ENCODE peak calls at places on chromosomes 2 and 18, in seven cellular contexts. One of them, this sample, is unnamed.

GRCh38 chr18:37913051-37913450 is 347.5 kb upstream of the CELF4 start:
- DNase-seq in NB4: no peak
- DNase-seq in NCI-H774: no peak
- DNase-seq in activated CD4-positive, alpha-beta T cell treated with anti-CD3 and anti-CD28 coated beads for 4 hours: no peak
- DNase-seq in tibial nerve: no peak
- DNase-seq in H7: no peak
- DNase-seq in stimulated activated CD4-positive, alpha-beta T cell treated with anti-CD3 and anti-CD28 coated beads, Interleukin-4, amount 100 ng/mL, for 1 hour: no peak
- DNase-seq in this sample: no peak

GRCh38 chr2:108560241-108560811 is 26.1 kb downstream of the LIMS1 start:
- DNase-seq in NB4: no peak
- DNase-seq in tibial nerve: no peak
- DNase-seq in H7: no peak
- DNase-seq in stimulated activated CD4-positive, alpha-beta T cell treated with anti-CD3 and anti-CD28 coated beads, Interleukin-4, amount 100 ng/mL, for 1 hour: no peak
- DNase-seq in activated CD4-positive, alpha-beta T cell treated with anti-CD3 and anti-CD28 coated beads for 4 hours: no peak
- DNase-seq in NCI-H774: no peak
- DNase-seq in this sample: no peak

GRCh38 chr2:30681022-30681421 is 126.2 kb downstream of the CAPN13 start:
- DNase-seq in NB4: no peak
- DNase-seq in stimulated activated CD4-positive, alpha-beta T cell treated with anti-CD3 and anti-CD28 coated beads, Interleukin-4, amount 100 ng/mL, for 1 hour: no peak
- DNase-seq in H7: no peak
- DNase-seq in activated CD4-positive, alpha-beta T cell treated with anti-CD3 and anti-CD28 coated beads for 4 hours: no peak
- DNase-seq in NCI-H774: no peak
- DNase-seq in tibial nerve: no peak
- DNase-seq in this sample: no peak

GRCh38 chr2:9231291-9232165 is 24.9 kb downstream of the ASAP2 start:
- DNase-seq in stimulated activated CD4-positive, alpha-beta T cell treated with anti-CD3 and anti-CD28 coated beads, Interleukin-4, amount 100 ng/mL, for 1 hour: no peak
- DNase-seq in H7: no peak
- DNase-seq in NCI-H774: no peak
- DNase-seq in tibial nerve: no peak
- DNase-seq in activated CD4-positive, alpha-beta T cell treated with anti-CD3 and anti-CD28 coated beads for 4 hours: no peak
- DNase-seq in NB4: no peak
- DNase-seq in this sample: no peak

GRCh38 chr2:124867247-124867646 is 842.2 kb downstream of the CNTNAP5 start:
- DNase-seq in NCI-H774: no peak
- DNase-seq in H7: no peak
- DNase-seq in NB4: no peak
- DNase-seq in stimulated activated CD4-positive, alpha-beta T cell treated with anti-CD3 and anti-CD28 coated beads, Interleukin-4, amount 100 ng/mL, for 1 hour: no peak
- DNase-seq in activated CD4-positive, alpha-beta T cell treated with anti-CD3 and anti-CD28 coated beads for 4 hours: no peak
- DNase-seq in tibial nerve: no peak
- DNase-seq in this sample: no peak

GRCh38 chr18:63063171-63063570 is 256.4 kb downstream of the BCL2 start:
- DNase-seq in NB4: no peak
- DNase-seq in tibial nerve: no peak
- DNase-seq in H7: no peak
- DNase-seq in NCI-H774: no peak
- DNase-seq in activated CD4-positive, alpha-beta T cell treated with anti-CD3 and anti-CD28 coated beads for 4 hours: no peak
- DNase-seq in stimulated activated CD4-positive, alpha-beta T cell treated with anti-CD3 and anti-CD28 coated beads, Interleukin-4, amount 100 ng/mL, for 1 hour: no peak
- DNase-seq in this sample: no peak

GRCh38 chr2:207528980-207529329 is 807 bp upstream of the CREB1 start:
- DNase-seq in stimulated activated CD4-positive, alpha-beta T cell treated with anti-CD3 and anti-CD28 coated beads, Interleukin-4, amount 100 ng/mL, for 1 hour: peak
- DNase-seq in NCI-H774: no peak
- DNase-seq in NB4: peak
- DNase-seq in activated CD4-positive, alpha-beta T cell treated with anti-CD3 and anti-CD28 coated beads for 4 hours: peak
- DNase-seq in H7: no peak
- DNase-seq in tibial nerve: no peak
- DNase-seq in this sample: peak

GRCh38 chr18:72470391-72470790 is 73.8 kb downstream of the CBLN2 start:
- DNase-seq in H7: no peak
- DNase-seq in activated CD4-positive, alpha-beta T cell treated with anti-CD3 and anti-CD28 coated beads for 4 hours: no peak
- DNase-seq in NCI-H774: no peak
- DNase-seq in tibial nerve: no peak
- DNase-seq in NB4: no peak
- DNase-seq in stimulated activated CD4-positive, alpha-beta T cell treated with anti-CD3 and anti-CD28 coated beads, Interleukin-4, amount 100 ng/mL, for 1 hour: no peak
- DNase-seq in this sample: no peak

GRCh38 chr2:213376644-213377043 is 92.4 kb downstream of the SPAG16 start:
- DNase-seq in stimulated activated CD4-positive, alpha-beta T cell treated with anti-CD3 and anti-CD28 coated beads, Interleukin-4, amount 100 ng/mL, for 1 hour: no peak
- DNase-seq in activated CD4-positive, alpha-beta T cell treated with anti-CD3 and anti-CD28 coated beads for 4 hours: no peak
- DNase-seq in NB4: no peak
- DNase-seq in NCI-H774: no peak
- DNase-seq in tibial nerve: no peak
- DNase-seq in H7: no peak
- DNase-seq in this sample: no peak

GRCh38 chr18:24204904-24205303 is 66.0 kb downstream of the CABYR start:
- DNase-seq in tibial nerve: no peak
- DNase-seq in stimulated activated CD4-positive, alpha-beta T cell treated with anti-CD3 and anti-CD28 coated beads, Interleukin-4, amount 100 ng/mL, for 1 hour: no peak
- DNase-seq in NCI-H774: no peak
- DNase-seq in NB4: no peak
- DNase-seq in H7: no peak
- DNase-seq in activated CD4-positive, alpha-beta T cell treated with anti-CD3 and anti-CD28 coated beads for 4 hours: no peak
- DNase-seq in this sample: no peak

GRCh38 chr2:42147641-42148274 is 21.4 kb upstream of the EML4 start:
- DNase-seq in NCI-H774: no peak
- DNase-seq in stimulated activated CD4-positive, alpha-beta T cell treated with anti-CD3 and anti-CD28 coated beads, Interleukin-4, amount 100 ng/mL, for 1 hour: no peak
- DNase-seq in H7: no peak
- DNase-seq in NB4: no peak
- DNase-seq in tibial nerve: no peak
- DNase-seq in activated CD4-positive, alpha-beta T cell treated with anti-CD3 and anti-CD28 coated beads for 4 hours: no peak
- DNase-seq in this sample: no peak

GRCh38 chr18:42510540-42510939 is 555.5 kb downstream of the PIK3C3 start:
- DNase-seq in tibial nerve: no peak
- DNase-seq in NB4: no peak
- DNase-seq in H7: no peak
- DNase-seq in NCI-H774: no peak
- DNase-seq in activated CD4-positive, alpha-beta T cell treated with anti-CD3 and anti-CD28 coated beads for 4 hours: no peak
- DNase-seq in stimulated activated CD4-positive, alpha-beta T cell treated with anti-CD3 and anti-CD28 coated beads, Interleukin-4, amount 100 ng/mL, for 1 hour: no peak
- DNase-seq in this sample: no peak

GRCh38 chr2:75516378-75517122 is 44.2 kb downstream of the EVA1A start:
- DNase-seq in tibial nerve: no peak
- DNase-seq in H7: no peak
- DNase-seq in NCI-H774: peak
- DNase-seq in stimulated activated CD4-positive, alpha-beta T cell treated with anti-CD3 and anti-CD28 coated beads, Interleukin-4, amount 100 ng/mL, for 1 hour: no peak
- DNase-seq in NB4: no peak
- DNase-seq in activated CD4-positive, alpha-beta T cell treated with anti-CD3 and anti-CD28 coated beads for 4 hours: no peak
- DNase-seq in this sample: no peak